ENCODE peak calls at places on chromosomes 5 and 9, in four cellular contexts. B is bronchial epithelial cell, Q is right cardiac atrium, J is sciatic nerve. C is an unnamed sample.

GRCh38 chr5:80607343-80607742 is 37.3 kb upstream of the ANKRD34B start:
- DNase-seq in Q (no peak), B (no peak), J (no peak), C (no peak)

GRCh38 chr5:118144540-118144939 is 843.8 kb downstream of the DTWD2 start:
- DNase-seq in J (no peak), B (no peak), Q (no peak), C (no peak)

GRCh38 chr5:127280494-127281220 is 9.9 kb upstream of the MEGF10 start:
- DNase-seq in Q (no peak), J (no peak), B (no peak), C (no peak)

GRCh38 chr5:17228833-17229291 is 11.4 kb downstream of the BASP1 start:
- DNase-seq in Q (no peak), B (peak; percentile 96), J (no peak), C (peak; percentile 15)

GRCh38 chr5:164277720-164278119 is 772.3 kb downstream of the MAT2B start:
- DNase-seq in J (no peak), B (peak; percentile 70), Q (no peak), C (no peak)

GRCh38 chr5:141003791-141004601 is 37.7 kb downstream of the PCDHAC2 start:
- DNase-seq in J (no peak), B (peak; percentile 100), Q (no peak), C (peak; percentile 84)

GRCh38 chr5:96627792-96628191 is 34.4 kb upstream of the CAST start:
- DNase-seq in Q (no peak), B (peak; percentile 32), J (no peak), C (no peak)

GRCh38 chr5:180217797-180218196 is 8.8 kb upstream of the RASGEF1C start:
- DNase-seq in J (no peak), Q (no peak), B (no peak), C (no peak)

GRCh38 chr9:106936680-106937079 is 73.7 kb downstream of the ZNF462 start:
- DNase-seq in B (no peak), J (no peak), Q (no peak), C (no peak)

GRCh38 chr5:139670369-139671095 is 22.4 kb downstream of the CXXC5 start:
- DNase-seq in B (peak; percentile 31), Q (peak; percentile 56), J (no peak), C (peak; percentile 36)

GRCh38 chr9:129709471-129710460 is 43.1 kb downstream of the PTGES start:
- DNase-seq in Q (no peak), J (no peak), B (no peak), C (no peak)

GRCh38 chr9:38406476-38407186 is 14.1 kb downstream of the ALDH1B1 start:
- DNase-seq in J (no peak), B (no peak), Q (no peak), C (no peak)

GRCh38 chr5:169657127-169657526 is 20.1 kb downstream of the DOCK2 start:
- DNase-seq in Q (no peak), J (no peak), B (no peak), C (no peak)

GRCh38 chr5:29780401-29780800 is 1413.1 kb upstream of the CDH6 start:
- DNase-seq in B (no peak), J (no peak), Q (no peak), C (no peak)

GRCh38 chr9:106916491-106917235 is 53.7 kb downstream of the ZNF462 start:
- DNase-seq in J (no peak), Q (peak; percentile 80), B (peak; percentile 95), C (no peak)

GRCh38 chr5:108164574-108164973 is 217.3 kb downstream of the FBXL17 start:
- DNase-seq in J (no peak), Q (no peak), B (no peak), C (no peak)

GRCh38 chr5:87954121-87954520 is 314.5 kb downstream of the TMEM161B start:
- DNase-seq in J (no peak), B (no peak), Q (no peak), C (no peak)

GRCh38 chr5:170491479-170491878 is 12.3 kb upstream of the KCNIP1 start:
- DNase-seq in B (peak; percentile 72), Q (no peak), J (no peak), C (no peak)

GRCh38 chr5:145499483-145499882 is 335.7 kb downstream of the PRELID2 start:
- DNase-seq in B (no peak), Q (no peak), J (no peak), C (no peak)

GRCh38 chr5:170132642-170133448 is 27.1 kb downstream of the FOXI1 start:
- DNase-seq in B (peak; percentile 24), Q (no peak), J (no peak), C (no peak)

GRCh38 chr5:40033411-40033810 is 608.6 kb upstream of the DAB2 start:
- DNase-seq in Q (no peak), J (no peak), B (no peak), C (no peak)

GRCh38 chr9:94245651-94246050 is 13.4 kb upstream of the ZNF169 start:
- DNase-seq in B (no peak), J (no peak), Q (no peak), C (no peak)

GRCh38 chr5:82584631-82585030 is 306.5 kb upstream of the RPS23 start:
- DNase-seq in Q (peak; percentile 62), J (no peak), B (no peak), C (no peak)

GRCh38 chr9:89007041-89007440 is 15.8 kb downstream of the S1PR3 start:
- DNase-seq in B (no peak), Q (no peak), J (no peak), C (no peak)

GRCh38 chr9:111994831-111995458 is 98.3 kb downstream of the UGCG start:
- DNase-seq in J (no peak), B (no peak), Q (no peak), C (no peak)

GRCh38 chr9:125049212-125049611 is 94.1 kb downstream of the SCAI start:
- DNase-seq in Q (no peak), B (no peak), J (no peak), C (no peak)

GRCh38 chr5:9523090-9523813 is 22.6 kb downstream of the SEMA5A start:
- DNase-seq in Q (no peak), J (no peak), B (peak; percentile 64), C (no peak)

GRCh38 chr5:137122075-137122474 is 377.1 kb downstream of the SPOCK1 start:
- DNase-seq in B (no peak), Q (peak; percentile 48), J (no peak), C (peak; percentile 7)

GRCh38 chr5:169548315-169548714 is 35.3 kb upstream of the SPDL1 start:
- DNase-seq in Q (no peak), J (no peak), B (peak; percentile 57), C (no peak)

GRCh38 chr9:119078015-119078414 is 291.2 kb downstream of the BRINP1 start:
- DNase-seq in J (no peak), B (no peak), Q (no peak), C (no peak)